ENCODE peak calls at places on chromosomes 6 and 20, in four cellular contexts. One of them, this sample, is unnamed.

GRCh38 chr6:133837801-133838349 is 51.0 kb upstream of the TCF21 start:
- DNase-seq in AG09319: no peak
- DNase-seq in adrenal gland: no peak
- DNase-seq in Peyer's patch: peak
- DNase-seq in this sample: no peak

GRCh38 chr6:125421853-125422252 is 120.1 kb upstream of the HDDC2 start:
- DNase-seq in AG09319: no peak
- DNase-seq in adrenal gland: no peak
- DNase-seq in Peyer's patch: no peak
- DNase-seq in this sample: no peak

GRCh38 chr20:43955244-43956191 is 40.9 kb downstream of the TOX2 start:
- DNase-seq in AG09319: peak
- DNase-seq in adrenal gland: peak
- DNase-seq in Peyer's patch: peak
- DNase-seq in this sample: peak

GRCh38 chr6:4287811-4288244 is 152.5 kb upstream of the ECI2 start:
- DNase-seq in AG09319: no peak
- DNase-seq in adrenal gland: no peak
- DNase-seq in Peyer's patch: no peak
- DNase-seq in this sample: no peak

GRCh38 chr6:75196051-75196743 is 9.7 kb downstream of the COL12A1 start:
- DNase-seq in AG09319: no peak
- DNase-seq in adrenal gland: no peak
- DNase-seq in Peyer's patch: no peak
- DNase-seq in this sample: no peak

GRCh38 chr6:138005846-138006245 is 101.4 kb downstream of the PERP start:
- DNase-seq in AG09319: no peak
- DNase-seq in adrenal gland: no peak
- DNase-seq in Peyer's patch: no peak
- DNase-seq in this sample: no peak

GRCh38 chr20:21191839-21192238 is 66.0 kb downstream of the KIZ start:
- DNase-seq in AG09319: no peak
- DNase-seq in adrenal gland: no peak
- DNase-seq in Peyer's patch: no peak
- DNase-seq in this sample: no peak

GRCh38 chr20:54063998-54064676 is 6.3 kb downstream of the BCAS1 start:
- DNase-seq in AG09319: no peak
- DNase-seq in adrenal gland: no peak
- DNase-seq in Peyer's patch: no peak
- DNase-seq in this sample: peak

GRCh38 chr20:7516631-7517051 is 423.6 kb downstream of the HAO1 start:
- DNase-seq in AG09319: peak
- DNase-seq in adrenal gland: no peak
- DNase-seq in Peyer's patch: no peak
- DNase-seq in this sample: no peak

GRCh38 chr6:110662468-110663211 is 152.6 kb downstream of the CDK19 start:
- DNase-seq in AG09319: no peak
- DNase-seq in adrenal gland: no peak
- DNase-seq in Peyer's patch: no peak
- DNase-seq in this sample: no peak

GRCh38 chr6:149586149-149586548 is 20.0 kb downstream of the GINM1 start:
- DNase-seq in AG09319: no peak
- DNase-seq in adrenal gland: no peak
- DNase-seq in Peyer's patch: no peak
- DNase-seq in this sample: no peak

DNA sequence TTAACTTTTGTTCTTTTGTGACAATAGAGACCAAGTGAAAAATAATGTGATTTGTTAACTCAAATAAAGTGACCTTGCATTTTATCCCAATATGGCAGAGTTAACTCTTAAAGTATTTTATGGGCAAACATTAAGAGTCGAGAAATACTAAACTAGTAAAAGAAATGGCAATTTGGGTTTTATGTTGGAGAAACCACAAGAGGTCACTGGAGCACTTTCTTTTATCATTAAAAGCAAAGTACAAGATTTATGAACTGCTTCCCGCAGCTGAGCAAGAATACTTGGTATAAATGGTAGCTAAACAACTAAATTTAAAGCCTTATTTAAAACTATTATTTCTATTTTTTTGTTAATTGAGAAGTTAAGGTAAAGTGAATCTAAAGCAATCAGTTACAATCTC is 33.5 kb upstream of the MCM9 start:
- DNase-seq in AG09319: no peak
- DNase-seq in adrenal gland: no peak
- DNase-seq in Peyer's patch: no peak
- DNase-seq in this sample: no peak
- TF ChIP-seq CTCF in AG09319: peak
- TF ChIP-seq CTCF in adrenal gland: peak
- TF ChIP-seq CTCF in Peyer's patch: no peak
- TF ChIP-seq CTCF in this sample: no peak

GRCh38 chr6:43803783-43804549 is 34.0 kb downstream of the VEGFA start:
- DNase-seq in AG09319: no peak
- DNase-seq in adrenal gland: peak
- DNase-seq in Peyer's patch: peak
- DNase-seq in this sample: no peak
- TF ChIP-seq CTCF in AG09319: no peak
- TF ChIP-seq CTCF in adrenal gland: no peak
- TF ChIP-seq CTCF in Peyer's patch: no peak
- TF ChIP-seq CTCF in this sample: no peak

DNA sequence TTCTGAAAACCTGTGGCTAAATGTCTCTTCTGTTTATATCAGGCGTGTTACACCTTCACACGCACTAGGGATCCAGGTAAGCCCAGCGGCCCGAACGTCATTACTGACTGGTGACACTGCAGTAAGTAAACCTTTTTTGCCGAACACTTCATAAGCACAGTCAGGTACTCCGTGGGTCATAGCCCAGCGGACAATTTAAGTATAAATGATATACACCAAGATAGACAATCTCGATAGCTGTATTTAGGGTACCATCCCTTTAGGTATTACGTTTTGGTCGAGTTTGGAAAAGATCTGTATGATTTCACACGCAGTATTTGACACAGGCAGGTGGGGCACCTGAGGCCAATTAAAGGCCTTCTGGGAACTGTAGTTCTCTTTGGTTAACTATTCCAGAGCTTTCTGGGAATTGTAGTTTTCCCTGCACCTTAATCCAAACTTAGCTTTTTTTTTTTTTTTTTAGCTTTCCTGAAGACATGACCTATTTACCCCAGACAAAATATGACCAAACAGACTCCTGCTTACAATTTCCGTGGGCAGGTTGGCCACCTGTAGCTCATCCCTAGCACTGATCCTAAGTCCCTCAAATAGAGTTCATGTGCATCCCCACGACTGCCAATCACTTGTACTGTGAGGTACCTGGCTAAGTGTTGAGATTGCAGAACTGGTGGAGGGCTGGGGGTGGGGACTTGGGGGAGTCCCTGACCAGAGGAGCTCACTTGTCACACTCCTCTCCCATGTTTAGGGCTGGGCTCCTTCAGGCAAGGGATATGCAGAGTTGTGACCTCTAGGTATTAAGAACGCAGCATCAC is 908 bp upstream of the EHMT2 start:
- DNase-seq in AG09319: no peak
- DNase-seq in adrenal gland: no peak
- DNase-seq in Peyer's patch: no peak
- DNase-seq in this sample: no peak
- TF ChIP-seq CTCF in AG09319: no peak
- TF ChIP-seq CTCF in adrenal gland: no peak
- TF ChIP-seq CTCF in Peyer's patch: no peak
- TF ChIP-seq CTCF in this sample: no peak

GRCh38 chr6:87972279-87972678 is 75.4 kb upstream of the SPACA1 start:
- DNase-seq in AG09319: no peak
- DNase-seq in adrenal gland: no peak
- DNase-seq in Peyer's patch: no peak
- DNase-seq in this sample: no peak

GRCh38 chr6:87965806-87966205 is 81.8 kb upstream of the SPACA1 start:
- DNase-seq in AG09319: no peak
- DNase-seq in adrenal gland: no peak
- DNase-seq in Peyer's patch: no peak
- DNase-seq in this sample: no peak

GRCh38 chr6:87971605-87972262 is 75.9 kb upstream of the SPACA1 start:
- DNase-seq in AG09319: no peak
- DNase-seq in adrenal gland: no peak
- DNase-seq in Peyer's patch: no peak
- DNase-seq in this sample: no peak

DNA sequence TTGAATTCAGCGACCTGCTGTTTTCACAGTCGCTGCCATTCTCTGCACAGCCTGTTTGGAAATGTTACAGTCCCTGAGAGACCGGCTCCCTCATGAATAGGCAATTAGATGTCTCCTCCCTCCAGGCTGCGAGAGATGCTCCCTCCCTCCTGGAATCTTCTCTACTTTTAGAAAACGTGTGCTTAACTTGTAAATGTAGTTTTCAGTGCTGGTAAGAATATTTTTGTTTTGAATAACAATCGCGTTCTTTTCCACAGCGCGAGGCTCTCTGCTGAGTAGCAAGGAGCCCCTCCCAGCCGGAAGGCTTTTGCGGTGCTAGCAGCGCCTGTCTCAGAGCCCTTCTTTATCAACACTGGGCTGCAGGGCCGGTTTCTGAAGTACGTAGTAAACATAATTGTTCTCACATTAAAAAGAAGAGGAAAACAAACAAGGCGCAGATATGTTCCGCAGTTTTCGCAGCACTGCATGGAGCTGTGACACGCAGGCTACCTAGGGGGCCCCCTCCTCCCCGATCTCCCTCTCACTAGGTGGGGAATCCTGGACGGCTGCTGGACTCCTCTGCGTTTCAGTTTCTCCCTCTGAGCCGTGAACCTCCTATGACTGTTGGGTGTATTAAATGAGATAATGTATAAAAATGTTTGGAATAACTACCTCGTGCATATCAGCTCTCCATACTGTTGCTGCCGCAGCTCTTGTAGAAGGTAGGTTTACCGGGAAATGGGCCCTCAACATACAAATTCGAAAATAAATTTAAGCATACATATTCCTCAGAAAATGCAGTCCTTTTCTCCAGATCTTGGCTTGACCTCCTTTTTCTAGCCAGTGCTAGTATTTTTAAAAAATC is 79.0 kb upstream of the SPACA1 start:
- DNase-seq in AG09319: no peak
- DNase-seq in adrenal gland: no peak
- DNase-seq in Peyer's patch: no peak
- DNase-seq in this sample: no peak
- TF ChIP-seq CTCF in AG09319: no peak
- TF ChIP-seq CTCF in adrenal gland: no peak
- TF ChIP-seq CTCF in Peyer's patch: no peak
- TF ChIP-seq CTCF in this sample: no peak

DNA sequence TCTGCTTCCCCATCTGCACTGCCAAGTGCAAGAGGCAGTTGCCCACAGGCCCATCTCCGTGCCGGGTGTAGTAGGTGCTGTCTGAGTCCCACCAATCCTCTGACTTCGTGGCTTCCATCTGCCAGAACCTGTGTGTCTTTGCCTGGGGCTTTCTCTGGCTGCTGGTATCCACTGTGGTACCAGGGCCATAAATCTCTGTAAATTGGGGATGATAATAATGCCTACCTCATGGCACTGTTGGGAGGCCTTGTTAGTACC is 93.9 kb upstream of the RNF24 start:
- DNase-seq in AG09319: no peak
- DNase-seq in adrenal gland: no peak
- DNase-seq in Peyer's patch: no peak
- DNase-seq in this sample: no peak
- TF ChIP-seq CTCF in AG09319: no peak
- TF ChIP-seq CTCF in adrenal gland: no peak
- TF ChIP-seq CTCF in Peyer's patch: no peak
- TF ChIP-seq CTCF in this sample: no peak

GRCh38 chr6:15378864-15379263 is 133.0 kb downstream of the JARID2 start:
- DNase-seq in AG09319: no peak
- DNase-seq in adrenal gland: no peak
- DNase-seq in Peyer's patch: no peak
- DNase-seq in this sample: no peak
- TF ChIP-seq CTCF in AG09319: no peak
- TF ChIP-seq CTCF in adrenal gland: no peak
- TF ChIP-seq CTCF in Peyer's patch: no peak
- TF ChIP-seq CTCF in this sample: no peak

GRCh38 chr6:109095821-109096084 is 446 bp downstream of the CEP57L1 start:
- DNase-seq in AG09319: no peak
- DNase-seq in adrenal gland: no peak
- DNase-seq in Peyer's patch: no peak
- DNase-seq in this sample: no peak

GRCh38 chr6:109096198-109096597 is 891 bp downstream of the CEP57L1 start:
- DNase-seq in AG09319: no peak
- DNase-seq in adrenal gland: no peak
- DNase-seq in Peyer's patch: no peak
- DNase-seq in this sample: no peak

GRCh38 chr6:109095036-109095820 is at the start of gene CEP57L1:
- DNase-seq in AG09319: peak
- DNase-seq in adrenal gland: peak
- DNase-seq in Peyer's patch: peak
- DNase-seq in this sample: peak

GRCh38 chr6:109093732-109094131 is 914 bp downstream of the SESN1 start:
- DNase-seq in AG09319: no peak
- DNase-seq in adrenal gland: no peak
- DNase-seq in Peyer's patch: no peak
- DNase-seq in this sample: no peak

DNA sequence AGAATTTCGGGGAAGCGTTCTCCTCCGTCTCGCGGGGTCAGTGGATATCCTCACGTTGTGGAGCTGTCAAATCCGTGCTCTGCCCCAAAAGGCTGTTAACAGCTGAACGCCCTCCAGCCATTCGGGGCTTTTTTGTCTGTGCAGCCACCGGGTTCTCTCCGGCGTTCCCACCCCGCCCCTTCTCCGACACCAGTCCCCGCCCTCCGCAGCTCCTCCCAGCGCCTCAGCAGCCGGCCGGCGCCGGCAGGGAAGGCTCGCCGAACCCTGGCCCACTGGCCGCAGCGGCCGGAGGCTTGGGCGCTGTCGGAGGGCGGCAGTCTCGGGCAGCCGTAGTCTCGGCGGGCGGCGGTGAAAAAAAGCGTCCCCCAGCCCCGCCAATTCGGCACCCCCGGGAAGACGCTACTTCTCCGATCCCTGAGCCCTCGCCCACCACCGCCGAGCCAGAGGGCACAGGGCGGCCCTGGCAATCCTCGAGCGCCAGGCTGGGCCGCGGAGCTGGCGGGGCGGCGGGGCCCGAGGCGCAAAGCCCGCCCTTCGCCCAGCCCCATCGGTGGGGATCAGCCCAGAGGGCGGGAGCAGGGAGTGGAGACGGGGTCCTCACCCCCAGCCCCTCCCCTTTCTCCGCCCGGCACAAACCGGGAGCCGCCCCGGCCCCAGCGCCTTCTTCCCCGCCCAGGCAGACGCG is at the start of gene SESN1:
- DNase-seq in AG09319: peak
- DNase-seq in adrenal gland: peak
- DNase-seq in Peyer's patch: peak
- DNase-seq in this sample: peak
- TF ChIP-seq CTCF in AG09319: no peak
- TF ChIP-seq CTCF in adrenal gland: no peak
- TF ChIP-seq CTCF in Peyer's patch: no peak
- TF ChIP-seq CTCF in this sample: no peak

GRCh38 chr6:160750276-160750689 is 48.2 kb downstream of the PLG start:
- DNase-seq in AG09319: no peak
- DNase-seq in adrenal gland: no peak
- DNase-seq in Peyer's patch: no peak
- DNase-seq in this sample: no peak
- TF ChIP-seq CTCF in AG09319: peak
- TF ChIP-seq CTCF in adrenal gland: peak
- TF ChIP-seq CTCF in Peyer's patch: no peak
- TF ChIP-seq CTCF in this sample: no peak

GRCh38 chr20:46820682-46821081 is 74.0 kb upstream of the EYA2 start:
- DNase-seq in AG09319: no peak
- DNase-seq in adrenal gland: no peak
- DNase-seq in Peyer's patch: no peak
- DNase-seq in this sample: no peak
- TF ChIP-seq CTCF in AG09319: no peak
- TF ChIP-seq CTCF in adrenal gland: no peak
- TF ChIP-seq CTCF in Peyer's patch: no peak
- TF ChIP-seq CTCF in this sample: no peak

This sample was measured in natural killer cell.